ENCODE peak calls at places on chromosomes 7 and 10, in six cellular contexts. One of them, this sample, is unnamed.

GRCh38 chr10:48703776-48704555 is 19.3 kb downstream of the WDFY4 start:
- DNase-seq in astrocyte of the spinal cord: no peak
- DNase-seq in psoas muscle: no peak
- DNase-seq in colonic mucosa: no peak
- DNase-seq in heart right ventricle: no peak
- DNase-seq in left ventricle myocardium inferior: no peak
- DNase-seq in this sample: no peak

GRCh38 chr10:80413152-80413996 is 5.0 kb downstream of the PRXL2A start:
- DNase-seq in heart right ventricle: no peak
- DNase-seq in colonic mucosa: no peak
- DNase-seq in psoas muscle: no peak
- DNase-seq in astrocyte of the spinal cord: peak; percentile 60
- DNase-seq in left ventricle myocardium inferior: no peak
- DNase-seq in this sample: no peak

GRCh38 chr10:110355922-110356627 is 51.4 kb upstream of the SMNDC1 start:
- DNase-seq in colonic mucosa: no peak
- DNase-seq in left ventricle myocardium inferior: no peak
- DNase-seq in astrocyte of the spinal cord: no peak
- DNase-seq in heart right ventricle: no peak
- DNase-seq in psoas muscle: no peak
- DNase-seq in this sample: no peak

GRCh38 chr7:101636822-101637623 is 7.9 kb upstream of the MYL10 start:
- DNase-seq in left ventricle myocardium inferior: no peak
- DNase-seq in colonic mucosa: no peak
- DNase-seq in heart right ventricle: no peak
- DNase-seq in astrocyte of the spinal cord: no peak
- DNase-seq in psoas muscle: no peak
- DNase-seq in this sample: no peak

GRCh38 chr10:78348416-78349164 is 314.9 kb downstream of the RPS24 start:
- DNase-seq in left ventricle myocardium inferior: no peak
- DNase-seq in heart right ventricle: no peak
- DNase-seq in colonic mucosa: no peak
- DNase-seq in psoas muscle: no peak
- DNase-seq in astrocyte of the spinal cord: no peak
- DNase-seq in this sample: no peak

GRCh38 chr7:87875151-87876039 is 765 bp downstream of the SLC25A40 start:
- DNase-seq in astrocyte of the spinal cord: peak; percentile 15
- DNase-seq in psoas muscle: no peak
- DNase-seq in left ventricle myocardium inferior: peak; percentile 31
- DNase-seq in colonic mucosa: peak; percentile 19
- DNase-seq in heart right ventricle: no peak
- DNase-seq in this sample: no peak

GRCh38 chr7:214410-215212 is 22.2 kb downstream of the FAM20C start:
- DNase-seq in left ventricle myocardium inferior: no peak
- DNase-seq in astrocyte of the spinal cord: peak; percentile 89
- DNase-seq in heart right ventricle: peak; percentile 12
- DNase-seq in colonic mucosa: no peak
- DNase-seq in psoas muscle: peak; percentile 56
- DNase-seq in this sample: peak; percentile 80

GRCh38 chr10:69088471-69088769 is 517 bp downstream of the SRGN start:
- DNase-seq in colonic mucosa: no peak
- DNase-seq in heart right ventricle: no peak
- DNase-seq in left ventricle myocardium inferior: no peak
- DNase-seq in astrocyte of the spinal cord: no peak
- DNase-seq in psoas muscle: no peak
- DNase-seq in this sample: no peak

DNA sequence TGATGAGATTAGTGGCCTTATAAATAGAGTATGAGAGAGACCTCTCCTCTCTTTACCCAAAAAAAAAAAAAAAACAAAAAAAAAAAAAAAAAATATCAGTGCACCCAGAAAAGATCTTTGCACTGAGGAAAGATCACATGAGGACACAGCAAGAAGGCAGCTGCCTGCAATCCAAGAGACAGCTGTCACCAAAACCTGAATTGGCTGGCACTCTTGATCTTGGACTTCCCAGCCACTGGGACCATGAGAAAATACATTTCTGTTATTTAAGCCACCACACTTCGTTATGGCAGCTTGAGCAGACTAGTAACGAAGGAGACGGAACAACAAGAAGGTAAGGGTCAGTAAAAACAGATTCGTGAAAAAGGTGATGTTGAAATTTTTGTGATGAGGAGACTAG is 47.0 kb downstream of the TMEM106B start:
- DNase-seq in left ventricle myocardium inferior: no peak
- DNase-seq in astrocyte of the spinal cord: no peak
- DNase-seq in heart right ventricle: no peak
- DNase-seq in psoas muscle: no peak
- DNase-seq in colonic mucosa: no peak
- DNase-seq in this sample: no peak
- H3K4me3 ChIP-seq in left ventricle myocardium inferior: peak overlapping the region; percentile 34
- H3K4me3 ChIP-seq in astrocyte of the spinal cord: no peak overlapping the region
- H3K4me3 ChIP-seq in heart right ventricle: no peak overlapping the region
- H3K4me3 ChIP-seq in psoas muscle: no peak overlapping the region
- H3K4me3 ChIP-seq in colonic mucosa: no peak overlapping the region
- H3K4me3 ChIP-seq in this sample: no peak overlapping the region

GRCh38 chr7:16916733-16917132 is 35.0 kb upstream of the AGR3 start:
- DNase-seq in astrocyte of the spinal cord: no peak
- DNase-seq in psoas muscle: no peak
- DNase-seq in heart right ventricle: no peak
- DNase-seq in colonic mucosa: no peak
- DNase-seq in left ventricle myocardium inferior: no peak
- DNase-seq in this sample: no peak
- H3K4me3 ChIP-seq in astrocyte of the spinal cord: no peak overlapping the region
- H3K4me3 ChIP-seq in psoas muscle: no peak overlapping the region
- H3K4me3 ChIP-seq in heart right ventricle: no peak overlapping the region
- H3K4me3 ChIP-seq in colonic mucosa: no peak overlapping the region
- H3K4me3 ChIP-seq in left ventricle myocardium inferior: no peak overlapping the region
- H3K4me3 ChIP-seq in this sample: peak overlapping the region; percentile 17

GRCh38 chr10:105189464-105189800 is 548.3 kb downstream of the SORCS3 start:
- DNase-seq in colonic mucosa: no peak
- DNase-seq in psoas muscle: no peak
- DNase-seq in astrocyte of the spinal cord: peak; percentile 68
- DNase-seq in heart right ventricle: no peak
- DNase-seq in left ventricle myocardium inferior: no peak
- DNase-seq in this sample: peak; percentile 18
- H3K4me3 ChIP-seq in colonic mucosa: no peak overlapping the region
- H3K4me3 ChIP-seq in psoas muscle: no peak overlapping the region
- H3K4me3 ChIP-seq in astrocyte of the spinal cord: no peak overlapping the region
- H3K4me3 ChIP-seq in heart right ventricle: no peak overlapping the region
- H3K4me3 ChIP-seq in left ventricle myocardium inferior: no peak overlapping the region
- H3K4me3 ChIP-seq in this sample: no peak overlapping the region

GRCh38 chr7:114416089-114416990 is 1.7 kb downstream of the FOXP2 start:
- DNase-seq in colonic mucosa: no peak
- DNase-seq in psoas muscle: no peak
- DNase-seq in heart right ventricle: no peak
- DNase-seq in astrocyte of the spinal cord: no peak
- DNase-seq in left ventricle myocardium inferior: no peak
- DNase-seq in this sample: no peak

GRCh38 chr7:114413741-114414140 is 874 bp upstream of the FOXP2 start:
- DNase-seq in left ventricle myocardium inferior: no peak
- DNase-seq in astrocyte of the spinal cord: peak; percentile 8
- DNase-seq in psoas muscle: no peak
- DNase-seq in colonic mucosa: no peak
- DNase-seq in heart right ventricle: no peak
- DNase-seq in this sample: no peak

GRCh38 chr7:114415054-114415997 is 711 bp downstream of the FOXP2 start:
- DNase-seq in astrocyte of the spinal cord: peak; percentile 17
- DNase-seq in left ventricle myocardium inferior: no peak
- DNase-seq in colonic mucosa: no peak
- DNase-seq in psoas muscle: no peak
- DNase-seq in heart right ventricle: no peak
- DNase-seq in this sample: no peak

GRCh38 chr7:114412548-114412947 is 2.1 kb upstream of the FOXP2 start:
- DNase-seq in heart right ventricle: no peak
- DNase-seq in left ventricle myocardium inferior: no peak
- DNase-seq in colonic mucosa: no peak
- DNase-seq in astrocyte of the spinal cord: no peak
- DNase-seq in psoas muscle: no peak
- DNase-seq in this sample: no peak

GRCh38 chr7:114414151-114415053 is at the start of gene FOXP2:
- DNase-seq in astrocyte of the spinal cord: peak; percentile 56
- DNase-seq in colonic mucosa: peak; percentile 39
- DNase-seq in left ventricle myocardium inferior: no peak
- DNase-seq in psoas muscle: no peak
- DNase-seq in heart right ventricle: no peak
- DNase-seq in this sample: peak; percentile 23
- H3K4me3 ChIP-seq in astrocyte of the spinal cord: peak within 1 kb of the TSS; percentile 31
- H3K4me3 ChIP-seq in colonic mucosa: peak within 1 kb of the TSS; percentile 24
- H3K4me3 ChIP-seq in left ventricle myocardium inferior: peak within 1 kb of the TSS; percentile 51
- H3K4me3 ChIP-seq in psoas muscle: peak within 1 kb of the TSS; percentile 57
- H3K4me3 ChIP-seq in heart right ventricle: peak within 1 kb of the TSS; percentile 21
- H3K4me3 ChIP-seq in this sample: peak within 1 kb of the TSS; percentile 29

GRCh38 chr10:3065622-3066021 is 1.7 kb upstream of the PFKP start:
- DNase-seq in astrocyte of the spinal cord: no peak
- DNase-seq in heart right ventricle: peak; percentile 36
- DNase-seq in colonic mucosa: no peak
- DNase-seq in left ventricle myocardium inferior: no peak
- DNase-seq in psoas muscle: no peak
- DNase-seq in this sample: no peak
- H3K4me3 ChIP-seq in astrocyte of the spinal cord: no peak overlapping the region
- H3K4me3 ChIP-seq in heart right ventricle: peak overlapping the region; percentile 70
- H3K4me3 ChIP-seq in colonic mucosa: no peak overlapping the region
- H3K4me3 ChIP-seq in left ventricle myocardium inferior: peak overlapping the region; percentile 86
- H3K4me3 ChIP-seq in psoas muscle: no peak overlapping the region
- H3K4me3 ChIP-seq in this sample: no peak overlapping the region

GRCh38 chr10:35637456-35637855 is 4.6 kb downstream of the FZD8 start:
- DNase-seq in psoas muscle: no peak
- DNase-seq in astrocyte of the spinal cord: peak; percentile 36
- DNase-seq in colonic mucosa: no peak
- DNase-seq in left ventricle myocardium inferior: no peak
- DNase-seq in heart right ventricle: no peak
- DNase-seq in this sample: no peak
- H3K4me3 ChIP-seq in psoas muscle: no peak overlapping the region
- H3K4me3 ChIP-seq in astrocyte of the spinal cord: peak overlapping the region; percentile 20
- H3K4me3 ChIP-seq in colonic mucosa: no peak overlapping the region
- H3K4me3 ChIP-seq in left ventricle myocardium inferior: peak overlapping the region; percentile 28
- H3K4me3 ChIP-seq in heart right ventricle: no peak overlapping the region
- H3K4me3 ChIP-seq in this sample: peak overlapping the region; percentile 20

GRCh38 chr10:92849576-92850090 is 1.3 kb downstream of the EXOC6 start:
- DNase-seq in heart right ventricle: no peak
- DNase-seq in colonic mucosa: no peak
- DNase-seq in astrocyte of the spinal cord: no peak
- DNase-seq in left ventricle myocardium inferior: no peak
- DNase-seq in psoas muscle: no peak
- DNase-seq in this sample: no peak
- H3K4me3 ChIP-seq in heart right ventricle: peak overlapping the region; percentile 84
- H3K4me3 ChIP-seq in colonic mucosa: no peak overlapping the region
- H3K4me3 ChIP-seq in astrocyte of the spinal cord: peak overlapping the region; percentile 65
- H3K4me3 ChIP-seq in left ventricle myocardium inferior: peak overlapping the region; percentile 94
- H3K4me3 ChIP-seq in psoas muscle: peak overlapping the region; percentile 84
- H3K4me3 ChIP-seq in this sample: peak overlapping the region; percentile 82

DNA sequence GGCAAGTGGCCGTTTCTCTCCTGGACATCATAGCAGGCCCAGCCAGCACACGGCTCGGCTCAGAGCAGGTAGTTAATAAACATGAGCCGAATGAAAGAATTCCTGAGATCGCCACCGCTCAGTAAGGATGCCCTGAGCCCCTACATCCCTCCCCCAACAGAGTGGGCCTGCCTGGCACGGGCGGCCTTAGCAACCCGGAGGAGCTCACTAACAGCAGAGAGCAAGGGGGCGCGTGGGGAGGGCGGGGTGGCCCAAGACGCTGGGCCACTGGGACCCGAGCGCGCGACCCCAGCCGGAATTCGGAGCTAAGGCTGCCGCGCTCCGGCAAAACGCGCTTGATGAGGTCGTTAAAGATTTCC is 408 bp upstream of the ENO4 start:
- DNase-seq in psoas muscle: no peak
- DNase-seq in heart right ventricle: no peak
- DNase-seq in left ventricle myocardium inferior: no peak
- DNase-seq in colonic mucosa: no peak
- DNase-seq in astrocyte of the spinal cord: no peak
- DNase-seq in this sample: no peak
- H3K4me3 ChIP-seq in psoas muscle: peak overlapping the region; percentile 60
- H3K4me3 ChIP-seq in heart right ventricle: peak overlapping the region; percentile 50
- H3K4me3 ChIP-seq in left ventricle myocardium inferior: peak overlapping the region; percentile 79
- H3K4me3 ChIP-seq in colonic mucosa: peak overlapping the region; percentile 66
- H3K4me3 ChIP-seq in astrocyte of the spinal cord: peak overlapping the region; percentile 62
- H3K4me3 ChIP-seq in this sample: peak overlapping the region; percentile 72

This sample was measured in astrocyte of the cerebellum.